ENCODE peak calls at places on chromosomes 13 and 19, in nine cellular contexts. Y is left ventricle myocardium inferior, I is thoracic aorta, V is neural crest cell, A is H9, P is Calu3, D is fibroblast of mammary gland, B is fibroblast of the aortic adventitia, E is HFFc6. Z is an unnamed sample.

GRCh38 chr13:23851106-23851505 is 38.1 kb downstream of the MIPEP start:
- DNase-seq in Y (no peak), I (no peak), V (no peak), A (no peak), P (no peak), D (peak; percentile 62), B (peak; percentile 51), E (no peak), Z (no peak)

GRCh38 chr13:25429466-25429865 is 57.7 kb downstream of the ATP8A2 start:
- DNase-seq in Y (no peak), I (no peak), V (no peak), A (no peak), P (peak; percentile 26), D (no peak), B (no peak), E (no peak), Z (no peak)

GRCh38 chr19:3818479-3818878 is 32.3 kb upstream of the MATK start:
- DNase-seq in Y (no peak), I (no peak), V (no peak), A (no peak), P (peak; percentile 4), D (peak; percentile 30), B (peak; percentile 14), E (peak; percentile 28), Z (no peak)

GRCh38 chr13:57270493-57270892 is 103.5 kb downstream of the PRR20E start:
- DNase-seq in Y (no peak), I (no peak), V (no peak), A (no peak), P (no peak), D (no peak), B (no peak), E (no peak), Z (no peak)

GRCh38 chr13:68190826-68191225 is 960.7 kb upstream of the PCDH9 start:
- DNase-seq in Y (no peak), I (no peak), V (no peak), A (no peak), P (peak; percentile 42), D (peak; percentile 37), B (peak; percentile 2), E (no peak), Z (no peak)

GRCh38 chr13:54627973-54628372 is 1599.4 kb downstream of the OLFM4 start:
- DNase-seq in Y (no peak), I (no peak), V (no peak), A (no peak), P (no peak), D (no peak), B (no peak), E (no peak), Z (no peak)

GRCh38 chr19:20964798-20965197 is 41.7 kb downstream of the ZNF85 start:
- DNase-seq in Y (no peak), I (no peak), V (no peak), A (peak; percentile 42), P (no peak), D (no peak), B (no peak), E (no peak), Z (no peak)

GRCh38 chr13:47955836-47956235 is 45.2 kb downstream of the SUCLA2 start:
- DNase-seq in Y (no peak), I (no peak), V (no peak), A (no peak), P (no peak), D (no peak), B (no peak), E (no peak), Z (no peak)

GRCh38 chr13:41682001-41682400 is 224.7 kb downstream of the RGCC start:
- DNase-seq in Y (no peak), I (no peak), V (no peak), A (no peak), P (no peak), D (no peak), B (no peak), E (no peak), Z (no peak)

GRCh38 chr13:38394777-38395504 is 45.3 kb downstream of the UFM1 start:
- DNase-seq in Y (no peak), I (no peak), V (no peak), A (no peak), P (no peak), D (peak; percentile 42), B (no peak), E (peak; percentile 85), Z (no peak)

GRCh38 chr13:111897846-111898215 is 169.1 kb upstream of the SOX1 start:
- DNase-seq in Y (no peak), I (no peak), V (no peak), A (peak; percentile 20), P (no peak), D (no peak), B (no peak), E (no peak), Z (no peak)

GRCh38 chr19:55777528-55777927 is 8.6 kb downstream of the RFPL4AL1 start:
- DNase-seq in Y (no peak), I (no peak), V (no peak), A (no peak), P (peak; percentile 17), D (no peak), B (no peak), E (no peak), Z (no peak)
- TF ChIP-seq CTCF in Y (no peak), I (no peak), V (no peak), A (no peak), P (no peak), D (no peak), B (no peak), E (peak; percentile 17), Z (no peak)

GRCh38 chr19:49489601-49490167 is 2.3 kb downstream of the RPL13A start:
- DNase-seq in Y (no peak), I (no peak), V (no peak), A (peak; percentile 49), P (peak; percentile 58), D (peak; percentile 52), B (no peak), E (no peak), Z (no peak)
- TF ChIP-seq CTCF in Y (no peak), I (no peak), V (no peak), A (no peak), P (peak; percentile 59), D (no peak), B (no peak), E (no peak), Z (no peak)

GRCh38 chr13:89925107-89925506 is 1422.4 kb upstream of the MIR17HG start:
- DNase-seq in Y (no peak), I (no peak), V (no peak), A (no peak), P (peak; percentile 1), D (peak; percentile 37), B (peak; percentile 1), E (no peak), Z (no peak)
- TF ChIP-seq CTCF in Y (peak; percentile 31), I (no peak), V (peak; percentile 63), A (peak; percentile 74), P (no peak), D (peak; percentile 38), B (no peak), E (no peak), Z (no peak)

GRCh38 chr19:55098716-55099556 is 18.5 kb downstream of the PPP1R12C start:
- DNase-seq in Y (no peak), I (no peak), V (no peak), A (no peak), P (no peak), D (no peak), B (no peak), E (no peak), Z (no peak)
- TF ChIP-seq CTCF in Y (peak; percentile 10), I (no peak), V (no peak), A (peak; percentile 41), P (no peak), D (no peak), B (no peak), E (peak; percentile 53), Z (no peak)

GRCh38 chr19:17737690-17738153 is 13.6 kb upstream of the FCHO1 start:
- DNase-seq in Y (no peak), I (no peak), V (no peak), A (no peak), P (no peak), D (no peak), B (peak; percentile 14), E (peak; percentile 6), Z (no peak)
- TF ChIP-seq CTCF in Y (no peak), I (no peak), V (no peak), A (no peak), P (no peak), D (no peak), B (no peak), E (no peak), Z (no peak)

GRCh38 chr19:12163841-12164240 is 945 bp downstream of the ZNF136 start:
- DNase-seq in Y (no peak), I (no peak), V (no peak), A (no peak), P (no peak), D (peak; percentile 51), B (peak; percentile 34), E (no peak), Z (no peak)

GRCh38 chr19:12162882-12163806 is at the start of gene ZNF136:
- DNase-seq in Y (peak; percentile 96), I (peak; percentile 79), V (peak; percentile 84), A (peak; percentile 97), P (peak; percentile 84), D (peak; percentile 95), B (peak; percentile 95), E (peak; percentile 93), Z (peak; percentile 83)

GRCh38 chr19:12162513-12162881 is 399 bp upstream of the ZNF136 start:
- DNase-seq in Y (no peak), I (no peak), V (no peak), A (no peak), P (no peak), D (no peak), B (no peak), E (no peak), Z (no peak)

DNA sequence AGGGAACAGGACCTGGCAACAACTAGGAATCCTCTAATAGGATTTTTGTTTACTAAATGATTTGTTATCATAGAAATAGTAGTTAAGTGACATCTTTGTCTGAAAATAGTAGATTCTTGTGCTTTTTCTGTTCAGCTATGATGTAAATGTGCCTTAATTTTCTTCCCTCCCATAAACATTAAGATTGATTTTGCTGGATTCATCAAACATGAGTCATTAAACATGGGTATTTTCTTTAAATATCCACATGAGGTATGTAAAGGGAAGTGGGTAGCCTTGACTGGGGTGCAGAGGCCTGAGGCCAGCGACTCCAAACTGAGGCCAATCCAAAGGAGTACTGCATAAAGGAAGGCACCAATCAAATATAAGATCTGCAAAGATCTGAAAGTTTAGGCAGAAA is 3.7 kb downstream of the ZNF136 start:
- DNase-seq in Y (no peak), I (no peak), V (no peak), A (no peak), P (no peak), D (peak; percentile 5), B (peak; percentile 7), E (no peak), Z (no peak)
- TF ChIP-seq CTCF in Y (no peak), I (no peak), V (no peak), A (no peak), P (no peak), D (no peak), B (no peak), E (no peak), Z (no peak)

DNA sequence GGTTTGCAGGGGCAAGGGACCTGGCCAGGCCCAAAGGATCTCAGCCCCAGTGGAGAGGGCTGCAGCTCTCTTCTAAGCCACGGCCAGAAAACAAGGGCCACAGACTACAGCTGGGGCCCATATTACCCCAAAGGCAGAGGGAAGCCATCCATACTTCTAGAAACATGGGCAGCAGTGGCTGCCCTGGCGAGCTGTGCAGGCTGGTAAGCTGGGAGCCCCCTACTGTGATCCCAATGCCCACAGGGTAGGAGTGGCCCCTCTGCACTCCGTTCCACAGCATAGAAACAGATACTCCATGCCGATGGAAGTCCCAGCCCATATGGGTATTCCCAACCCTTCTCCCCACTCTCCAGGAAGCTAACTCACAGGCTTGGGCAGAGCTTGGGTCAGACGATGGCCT is 25.1 kb downstream of the VSTM2B start:
- DNase-seq in Y (no peak), I (no peak), V (no peak), A (no peak), P (no peak), D (no peak), B (no peak), E (no peak), Z (no peak)
- TF ChIP-seq CTCF in Y (no peak), I (no peak), V (no peak), A (no peak), P (no peak), D (no peak), B (no peak), E (no peak), Z (no peak)

Z was measured in activated B cell treated with CpG ODN at 0.5 μM for 24 hours.